ENCODE peak calls at places on chromosome 22, in eight cellular contexts. One of them, this sample, is unnamed.

GRCh38 chr22:30910358-30910757 is 58.2 kb downstream of the MORC2 start:
- DNase-seq in K562: no peak
- DNase-seq in right atrium auricular region: no peak
- DNase-seq in suprapubic skin: no peak
- DNase-seq in fibroblast of lung: no peak
- DNase-seq in HCT116: no peak
- DNase-seq in tibial artery: no peak
- DNase-seq in CD8-positive, alpha-beta memory T cell: no peak
- DNase-seq in this sample: no peak

GRCh38 chr22:19981171-19981960 is 35.3 kb downstream of the ARVCF start:
- DNase-seq in CD8-positive, alpha-beta memory T cell: no peak
- DNase-seq in tibial artery: no peak
- DNase-seq in right atrium auricular region: no peak
- DNase-seq in K562: no peak
- DNase-seq in suprapubic skin: no peak
- DNase-seq in fibroblast of lung: no peak
- DNase-seq in HCT116: no peak
- DNase-seq in this sample: no peak

GRCh38 chr22:46551321-46551720 is 13.9 kb upstream of the CELSR1 start:
- DNase-seq in tibial artery: no peak
- DNase-seq in HCT116: no peak
- DNase-seq in suprapubic skin: no peak
- DNase-seq in CD8-positive, alpha-beta memory T cell: no peak
- DNase-seq in fibroblast of lung: no peak
- DNase-seq in right atrium auricular region: no peak
- DNase-seq in K562: no peak
- DNase-seq in this sample: no peak

GRCh38 chr22:20531404-20532181 is 24.2 kb downstream of the MED15 start:
- DNase-seq in CD8-positive, alpha-beta memory T cell: no peak
- DNase-seq in tibial artery: peak; percentile 54
- DNase-seq in K562: peak; percentile 60
- DNase-seq in suprapubic skin: no peak
- DNase-seq in fibroblast of lung: peak; percentile 80
- DNase-seq in HCT116: peak; percentile 79
- DNase-seq in right atrium auricular region: peak; percentile 66
- DNase-seq in this sample: no peak

GRCh38 chr22:22895776-22896445 is 8.3 kb downstream of the IGLL5 start:
- DNase-seq in K562: peak; percentile 49
- DNase-seq in fibroblast of lung: no peak
- DNase-seq in tibial artery: peak; percentile 11
- DNase-seq in right atrium auricular region: no peak
- DNase-seq in CD8-positive, alpha-beta memory T cell: no peak
- DNase-seq in suprapubic skin: peak; percentile 50
- DNase-seq in HCT116: no peak
- DNase-seq in this sample: peak; percentile 4

GRCh38 chr22:26949193-26949592 is 291.8 kb downstream of the MIAT start:
- DNase-seq in CD8-positive, alpha-beta memory T cell: no peak
- DNase-seq in fibroblast of lung: peak; percentile 12
- DNase-seq in suprapubic skin: no peak
- DNase-seq in right atrium auricular region: no peak
- DNase-seq in tibial artery: no peak
- DNase-seq in K562: no peak
- DNase-seq in HCT116: no peak
- DNase-seq in this sample: no peak

GRCh38 chr22:26621663-26622062 is at the start of gene CRYBA4:
- DNase-seq in CD8-positive, alpha-beta memory T cell: no peak
- DNase-seq in suprapubic skin: no peak
- DNase-seq in HCT116: no peak
- DNase-seq in right atrium auricular region: no peak
- DNase-seq in K562: no peak
- DNase-seq in tibial artery: no peak
- DNase-seq in fibroblast of lung: no peak
- DNase-seq in this sample: no peak

GRCh38 chr22:48595511-48595905 is 1232.2 kb downstream of the BRD1 start:
- DNase-seq in right atrium auricular region: no peak
- DNase-seq in suprapubic skin: no peak
- DNase-seq in K562: no peak
- DNase-seq in CD8-positive, alpha-beta memory T cell: no peak
- DNase-seq in tibial artery: no peak
- DNase-seq in fibroblast of lung: no peak
- DNase-seq in HCT116: no peak
- DNase-seq in this sample: no peak

GRCh38 chr22:48245119-48245485 is 1482.7 kb downstream of the TBC1D22A start:
- DNase-seq in CD8-positive, alpha-beta memory T cell: no peak
- DNase-seq in suprapubic skin: no peak
- DNase-seq in HCT116: no peak
- DNase-seq in fibroblast of lung: no peak
- DNase-seq in tibial artery: no peak
- DNase-seq in right atrium auricular region: no peak
- DNase-seq in K562: no peak
- DNase-seq in this sample: no peak

GRCh38 chr22:28799125-28799833 is 1.1 kb downstream of the XBP1 start:
- DNase-seq in fibroblast of lung: peak; percentile 95
- DNase-seq in suprapubic skin: peak; percentile 87
- DNase-seq in K562: peak; percentile 15
- DNase-seq in HCT116: peak; percentile 35
- DNase-seq in right atrium auricular region: peak; percentile 89
- DNase-seq in tibial artery: peak; percentile 79
- DNase-seq in CD8-positive, alpha-beta memory T cell: no peak
- DNase-seq in this sample: no peak

GRCh38 chr22:49734390-49734789 is 93.3 kb downstream of the BRD1 start:
- DNase-seq in tibial artery: no peak
- DNase-seq in suprapubic skin: peak; percentile 52
- DNase-seq in fibroblast of lung: no peak
- DNase-seq in right atrium auricular region: peak; percentile 21
- DNase-seq in K562: no peak
- DNase-seq in CD8-positive, alpha-beta memory T cell: no peak
- DNase-seq in HCT116: no peak
- DNase-seq in this sample: no peak

GRCh38 chr22:33803371-33803770 is 116.9 kb downstream of the LARGE1 start:
- DNase-seq in right atrium auricular region: no peak
- DNase-seq in CD8-positive, alpha-beta memory T cell: no peak
- DNase-seq in suprapubic skin: no peak
- DNase-seq in fibroblast of lung: peak; percentile 86
- DNase-seq in K562: no peak
- DNase-seq in tibial artery: no peak
- DNase-seq in HCT116: no peak
- DNase-seq in this sample: peak; percentile 37

GRCh38 chr22:42229455-42230149 is 40.9 kb downstream of the TCF20 start:
- DNase-seq in CD8-positive, alpha-beta memory T cell: no peak
- DNase-seq in tibial artery: peak; percentile 32
- DNase-seq in fibroblast of lung: peak; percentile 61
- DNase-seq in suprapubic skin: no peak
- DNase-seq in right atrium auricular region: no peak
- DNase-seq in HCT116: no peak
- DNase-seq in K562: no peak
- DNase-seq in this sample: no peak

GRCh38 chr22:50320116-50320515 is 6.7 kb downstream of the DENND6B start:
- DNase-seq in K562: no peak
- DNase-seq in CD8-positive, alpha-beta memory T cell: no peak
- DNase-seq in fibroblast of lung: no peak
- DNase-seq in suprapubic skin: no peak
- DNase-seq in tibial artery: no peak
- DNase-seq in right atrium auricular region: no peak
- DNase-seq in HCT116: no peak
- DNase-seq in this sample: no peak

GRCh38 chr22:26172389-26172990 is 3.2 kb downstream of the SEZ6L start:
- DNase-seq in fibroblast of lung: peak; percentile 1
- DNase-seq in right atrium auricular region: no peak
- DNase-seq in suprapubic skin: peak; percentile 49
- DNase-seq in tibial artery: no peak
- DNase-seq in K562: peak; percentile 48
- DNase-seq in HCT116: peak; percentile 24
- DNase-seq in CD8-positive, alpha-beta memory T cell: no peak
- DNase-seq in this sample: peak; percentile 59

GRCh38 chr22:19457828-19458428 is 10.4 kb upstream of the C22orf39 start:
- DNase-seq in CD8-positive, alpha-beta memory T cell: no peak
- DNase-seq in HCT116: no peak
- DNase-seq in fibroblast of lung: no peak
- DNase-seq in right atrium auricular region: no peak
- DNase-seq in suprapubic skin: no peak
- DNase-seq in K562: no peak
- DNase-seq in tibial artery: no peak
- DNase-seq in this sample: no peak

GRCh38 chr22:21657020-21657360 is 8.8 kb upstream of the PPIL2 start:
- DNase-seq in HCT116: no peak
- DNase-seq in K562: no peak
- DNase-seq in CD8-positive, alpha-beta memory T cell: no peak
- DNase-seq in fibroblast of lung: no peak
- DNase-seq in right atrium auricular region: no peak
- DNase-seq in tibial artery: no peak
- DNase-seq in suprapubic skin: no peak
- DNase-seq in this sample: no peak

GRCh38 chr22:31445642-31446041 is 44.0 kb downstream of the EIF4ENIF1 start:
- DNase-seq in suprapubic skin: no peak
- DNase-seq in K562: no peak
- DNase-seq in fibroblast of lung: no peak
- DNase-seq in CD8-positive, alpha-beta memory T cell: no peak
- DNase-seq in HCT116: no peak
- DNase-seq in tibial artery: no peak
- DNase-seq in right atrium auricular region: no peak
- DNase-seq in this sample: no peak

GRCh38 chr22:19212302-19212870 is 33.9 kb upstream of the SLC25A1 start:
- DNase-seq in right atrium auricular region: no peak
- DNase-seq in HCT116: no peak
- DNase-seq in tibial artery: no peak
- DNase-seq in K562: no peak
- DNase-seq in CD8-positive, alpha-beta memory T cell: no peak
- DNase-seq in fibroblast of lung: no peak
- DNase-seq in suprapubic skin: peak; percentile 21
- DNase-seq in this sample: no peak

GRCh38 chr22:16914006-16914405 is 88.8 kb upstream of the XKR3 start:
- DNase-seq in CD8-positive, alpha-beta memory T cell: no peak
- DNase-seq in fibroblast of lung: no peak
- DNase-seq in HCT116: no peak
- DNase-seq in right atrium auricular region: no peak
- DNase-seq in K562: no peak
- DNase-seq in tibial artery: no peak
- DNase-seq in suprapubic skin: no peak
- DNase-seq in this sample: no peak

GRCh38 chr22:50633771-50634170 is 5.8 kb upstream of the ARSA start:
- DNase-seq in right atrium auricular region: no peak
- DNase-seq in tibial artery: no peak
- DNase-seq in suprapubic skin: peak; percentile 29
- DNase-seq in K562: no peak
- DNase-seq in HCT116: no peak
- DNase-seq in fibroblast of lung: no peak
- DNase-seq in CD8-positive, alpha-beta memory T cell: no peak
- DNase-seq in this sample: peak; percentile 3

GRCh38 chr22:24289781-24290181 is 19.1 kb downstream of the SPECC1L start:
- DNase-seq in CD8-positive, alpha-beta memory T cell: no peak
- DNase-seq in right atrium auricular region: no peak
- DNase-seq in suprapubic skin: no peak
- DNase-seq in K562: peak; percentile 34
- DNase-seq in tibial artery: peak; percentile 34
- DNase-seq in HCT116: no peak
- DNase-seq in fibroblast of lung: no peak
- DNase-seq in this sample: no peak
- H3K27ac ChIP-seq in CD8-positive, alpha-beta memory T cell: no peak overlapping the region
- H3K27ac ChIP-seq in right atrium auricular region: peak overlapping the region; percentile 92
- H3K27ac ChIP-seq in suprapubic skin: peak overlapping the region; percentile 49
- H3K27ac ChIP-seq in K562: peak overlapping the region; percentile 52
- H3K27ac ChIP-seq in tibial artery: peak overlapping the region; percentile 65
- H3K27ac ChIP-seq in HCT116: no peak overlapping the region
- H3K27ac ChIP-seq in fibroblast of lung: peak overlapping the region; percentile 50
- H3K27ac ChIP-seq in this sample: no peak overlapping the region

DNA sequence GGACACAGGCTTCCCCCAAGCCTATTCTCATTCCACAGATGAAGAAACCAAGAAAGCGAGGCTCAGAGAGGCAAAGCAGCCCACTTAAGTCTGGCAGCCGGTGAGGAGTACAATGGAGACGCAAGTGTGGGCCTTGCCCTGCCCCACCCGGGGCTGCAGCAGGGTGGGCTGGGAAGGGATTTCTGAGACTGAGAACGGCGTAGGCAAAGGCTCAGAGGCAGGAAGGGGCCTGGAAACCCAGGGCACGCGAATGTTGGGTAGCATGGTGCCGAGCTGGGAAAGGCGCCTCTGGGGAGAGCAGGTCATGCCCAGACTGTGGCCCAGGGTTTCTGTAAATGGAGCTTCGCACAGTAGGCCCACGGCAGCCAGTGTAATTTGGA is 47.5 kb upstream of the SHISAL1 start:
- DNase-seq in HCT116: no peak
- DNase-seq in CD8-positive, alpha-beta memory T cell: no peak
- DNase-seq in right atrium auricular region: no peak
- DNase-seq in tibial artery: no peak
- DNase-seq in K562: no peak
- DNase-seq in suprapubic skin: no peak
- DNase-seq in fibroblast of lung: no peak
- DNase-seq in this sample: no peak
- H3K27ac ChIP-seq in HCT116: no peak overlapping the region
- H3K27ac ChIP-seq in CD8-positive, alpha-beta memory T cell: no peak overlapping the region
- H3K27ac ChIP-seq in right atrium auricular region: peak overlapping the region; percentile 69
- H3K27ac ChIP-seq in tibial artery: peak overlapping the region; percentile 71
- H3K27ac ChIP-seq in K562: no peak overlapping the region
- H3K27ac ChIP-seq in suprapubic skin: no peak overlapping the region
- H3K27ac ChIP-seq in fibroblast of lung: peak overlapping the region; percentile 81
- H3K27ac ChIP-seq in this sample: no peak overlapping the region

DNA sequence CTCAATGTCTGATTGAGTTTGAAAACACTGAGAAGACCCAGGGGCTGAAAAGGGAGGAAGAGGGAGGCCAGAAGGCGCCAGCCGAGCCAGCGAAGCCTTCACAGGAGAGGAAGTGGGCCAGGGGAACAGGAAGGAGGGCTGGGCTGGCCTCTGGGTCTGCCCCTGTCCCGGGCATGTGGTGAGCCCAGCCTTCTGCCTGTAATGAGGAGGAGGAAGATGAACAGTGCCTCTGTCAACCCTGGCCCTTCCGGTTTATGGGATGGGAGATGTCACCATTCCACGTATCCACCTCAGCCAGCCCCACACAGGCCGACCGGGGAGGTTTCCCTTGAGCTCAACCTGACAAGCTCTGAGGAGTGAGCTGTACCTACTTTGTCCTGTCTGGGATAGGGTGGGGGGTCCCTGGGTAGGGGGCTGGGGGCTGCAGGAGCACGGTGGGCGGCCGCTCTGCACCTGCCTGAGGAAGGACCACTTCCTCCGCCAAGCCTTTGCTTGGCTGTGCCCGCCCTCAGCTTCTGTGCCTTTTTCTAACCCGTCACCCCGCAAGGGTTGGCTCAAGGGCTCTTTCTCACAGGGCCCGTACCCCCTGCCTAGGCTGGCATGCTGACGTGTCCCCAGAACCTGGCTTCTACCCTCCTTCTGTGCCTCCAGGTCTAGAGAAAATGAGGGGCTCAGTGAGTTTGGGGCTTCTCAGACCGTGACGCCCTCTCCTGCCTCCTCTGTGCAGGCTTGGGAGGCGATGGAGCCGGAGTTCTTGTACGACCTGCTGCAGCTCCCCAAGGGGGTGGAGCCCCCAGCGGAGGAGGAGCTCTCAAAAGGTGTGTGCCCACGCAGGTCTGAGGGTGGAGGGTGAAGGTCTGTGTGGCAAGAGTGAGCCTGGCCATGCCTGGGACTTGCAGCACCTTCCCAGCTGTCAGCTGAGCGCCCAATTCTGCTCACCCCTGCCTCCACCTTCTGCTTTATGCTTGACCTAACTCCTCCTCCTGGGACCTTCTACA is 2.2 kb downstream of the PARVG start:
- DNase-seq in fibroblast of lung: no peak
- DNase-seq in right atrium auricular region: peak; percentile 67
- DNase-seq in K562: no peak
- DNase-seq in CD8-positive, alpha-beta memory T cell: peak; percentile 72
- DNase-seq in suprapubic skin: no peak
- DNase-seq in tibial artery: peak; percentile 65
- DNase-seq in HCT116: no peak
- DNase-seq in this sample: peak; percentile 30
- H3K27ac ChIP-seq in fibroblast of lung: no peak overlapping the region
- H3K27ac ChIP-seq in right atrium auricular region: no peak overlapping the region
- H3K27ac ChIP-seq in K562: no peak overlapping the region
- H3K27ac ChIP-seq in CD8-positive, alpha-beta memory T cell: peak overlapping the region; percentile 73
- H3K27ac ChIP-seq in suprapubic skin: peak overlapping the region; percentile 60
- H3K27ac ChIP-seq in tibial artery: no peak overlapping the region
- H3K27ac ChIP-seq in HCT116: no peak overlapping the region
- H3K27ac ChIP-seq in this sample: peak overlapping the region; percentile 75

GRCh38 chr22:37383342-37383741 is 43.9 kb downstream of the ELFN2 start:
- DNase-seq in HCT116: no peak
- DNase-seq in tibial artery: no peak
- DNase-seq in CD8-positive, alpha-beta memory T cell: no peak
- DNase-seq in right atrium auricular region: no peak
- DNase-seq in fibroblast of lung: no peak
- DNase-seq in K562: no peak
- DNase-seq in suprapubic skin: no peak
- DNase-seq in this sample: no peak
- H3K27ac ChIP-seq in HCT116: no peak overlapping the region
- H3K27ac ChIP-seq in tibial artery: no peak overlapping the region
- H3K27ac ChIP-seq in CD8-positive, alpha-beta memory T cell: no peak overlapping the region
- H3K27ac ChIP-seq in right atrium auricular region: no peak overlapping the region
- H3K27ac ChIP-seq in fibroblast of lung: no peak overlapping the region
- H3K27ac ChIP-seq in K562: no peak overlapping the region
- H3K27ac ChIP-seq in suprapubic skin: no peak overlapping the region
- H3K27ac ChIP-seq in this sample: no peak overlapping the region

This sample was measured in dorsolateral prefrontal cortex.